ENCODE peak calls at places on chromosomes 5 and 9, in nine cellular contexts. One of them, this sample, is unnamed.

GRCh38 chr5:96177303-96177869 is 215.7 kb upstream of the ELL2 start:
- DNase-seq in iris pigment epithelial cell: peak; percentile 93
- DNase-seq in HFF-Myc: peak; percentile 50
- DNase-seq in hippocampal formation: no peak
- DNase-seq in activated CD8-positive, alpha-beta memory T cell treated with anti-CD3 and anti-CD28 coated beads, Interleukin-2, amount 50 U/mL, for 4 hours: no peak
- DNase-seq in NCI-H1092: no peak
- DNase-seq in left ventricle myocardium superior: no peak
- DNase-seq in mammary epithelial cell: peak; percentile 99
- DNase-seq in T-cell: no peak
- DNase-seq in this sample: no peak

GRCh38 chr5:175517824-175518450 is 39.6 kb downstream of the SFXN1 start:
- DNase-seq in iris pigment epithelial cell: peak; percentile 97
- DNase-seq in HFF-Myc: peak; percentile 12
- DNase-seq in hippocampal formation: no peak
- DNase-seq in activated CD8-positive, alpha-beta memory T cell treated with anti-CD3 and anti-CD28 coated beads, Interleukin-2, amount 50 U/mL, for 4 hours: peak; percentile 83
- DNase-seq in NCI-H1092: no peak
- DNase-seq in left ventricle myocardium superior: no peak
- DNase-seq in mammary epithelial cell: peak; percentile 73
- DNase-seq in T-cell: no peak
- DNase-seq in this sample: no peak

GRCh38 chr9:99059074-99059894 is 45.6 kb upstream of the TGFBR1 start:
- DNase-seq in iris pigment epithelial cell: no peak
- DNase-seq in HFF-Myc: no peak
- DNase-seq in hippocampal formation: no peak
- DNase-seq in activated CD8-positive, alpha-beta memory T cell treated with anti-CD3 and anti-CD28 coated beads, Interleukin-2, amount 50 U/mL, for 4 hours: no peak
- DNase-seq in NCI-H1092: no peak
- DNase-seq in left ventricle myocardium superior: no peak
- DNase-seq in mammary epithelial cell: no peak
- DNase-seq in T-cell: no peak
- DNase-seq in this sample: no peak

GRCh38 chr9:111094433-111095421 is 56.5 kb upstream of the LPAR1 start:
- DNase-seq in iris pigment epithelial cell: peak; percentile 80
- DNase-seq in HFF-Myc: no peak
- DNase-seq in hippocampal formation: no peak
- DNase-seq in activated CD8-positive, alpha-beta memory T cell treated with anti-CD3 and anti-CD28 coated beads, Interleukin-2, amount 50 U/mL, for 4 hours: no peak
- DNase-seq in NCI-H1092: no peak
- DNase-seq in left ventricle myocardium superior: no peak
- DNase-seq in mammary epithelial cell: peak; percentile 43
- DNase-seq in T-cell: no peak
- DNase-seq in this sample: no peak

GRCh38 chr9:126376311-126376902 is 49.8 kb downstream of the MVB12B start:
- DNase-seq in iris pigment epithelial cell: no peak
- DNase-seq in HFF-Myc: no peak
- DNase-seq in hippocampal formation: peak; percentile 90
- DNase-seq in activated CD8-positive, alpha-beta memory T cell treated with anti-CD3 and anti-CD28 coated beads, Interleukin-2, amount 50 U/mL, for 4 hours: no peak
- DNase-seq in NCI-H1092: no peak
- DNase-seq in left ventricle myocardium superior: no peak
- DNase-seq in mammary epithelial cell: no peak
- DNase-seq in T-cell: no peak
- DNase-seq in this sample: no peak

GRCh38 chr9:71910602-71911060 is 362 bp downstream of the ABHD17B start:
- DNase-seq in iris pigment epithelial cell: no peak
- DNase-seq in HFF-Myc: no peak
- DNase-seq in hippocampal formation: no peak
- DNase-seq in activated CD8-positive, alpha-beta memory T cell treated with anti-CD3 and anti-CD28 coated beads, Interleukin-2, amount 50 U/mL, for 4 hours: no peak
- DNase-seq in NCI-H1092: peak; percentile 57
- DNase-seq in left ventricle myocardium superior: no peak
- DNase-seq in mammary epithelial cell: no peak
- DNase-seq in T-cell: no peak
- DNase-seq in this sample: no peak

GRCh38 chr9:84897362-84898094 is 228.0 kb downstream of the NTRK2 start:
- DNase-seq in iris pigment epithelial cell: no peak
- DNase-seq in HFF-Myc: no peak
- DNase-seq in hippocampal formation: no peak
- DNase-seq in activated CD8-positive, alpha-beta memory T cell treated with anti-CD3 and anti-CD28 coated beads, Interleukin-2, amount 50 U/mL, for 4 hours: no peak
- DNase-seq in NCI-H1092: no peak
- DNase-seq in left ventricle myocardium superior: no peak
- DNase-seq in mammary epithelial cell: no peak
- DNase-seq in T-cell: no peak
- DNase-seq in this sample: no peak

GRCh38 chr9:122124528-122124927 is 31.4 kb upstream of the TTLL11 start:
- DNase-seq in iris pigment epithelial cell: no peak
- DNase-seq in HFF-Myc: no peak
- DNase-seq in hippocampal formation: no peak
- DNase-seq in activated CD8-positive, alpha-beta memory T cell treated with anti-CD3 and anti-CD28 coated beads, Interleukin-2, amount 50 U/mL, for 4 hours: no peak
- DNase-seq in NCI-H1092: no peak
- DNase-seq in left ventricle myocardium superior: no peak
- DNase-seq in mammary epithelial cell: no peak
- DNase-seq in T-cell: no peak
- DNase-seq in this sample: no peak

GRCh38 chr5:43037929-43038510 is 2.1 kb downstream of the ANXA2R start:
- DNase-seq in iris pigment epithelial cell: peak; percentile 85
- DNase-seq in HFF-Myc: no peak
- DNase-seq in hippocampal formation: no peak
- DNase-seq in activated CD8-positive, alpha-beta memory T cell treated with anti-CD3 and anti-CD28 coated beads, Interleukin-2, amount 50 U/mL, for 4 hours: no peak
- DNase-seq in NCI-H1092: no peak
- DNase-seq in left ventricle myocardium superior: no peak
- DNase-seq in mammary epithelial cell: peak; percentile 55
- DNase-seq in T-cell: peak; percentile 49
- DNase-seq in this sample: no peak

GRCh38 chr5:34007116-34007674 is 655 bp downstream of the AMACR start:
- DNase-seq in iris pigment epithelial cell: peak; percentile 17
- DNase-seq in HFF-Myc: no peak
- DNase-seq in hippocampal formation: peak; percentile 9
- DNase-seq in activated CD8-positive, alpha-beta memory T cell treated with anti-CD3 and anti-CD28 coated beads, Interleukin-2, amount 50 U/mL, for 4 hours: no peak
- DNase-seq in NCI-H1092: no peak
- DNase-seq in left ventricle myocardium superior: peak; percentile 31
- DNase-seq in mammary epithelial cell: no peak
- DNase-seq in T-cell: no peak
- DNase-seq in this sample: peak; percentile 50

GRCh38 chr9:96856363-96857286 is 2.3 kb upstream of the ZNF782 start:
- DNase-seq in iris pigment epithelial cell: peak; percentile 77
- DNase-seq in HFF-Myc: no peak
- DNase-seq in hippocampal formation: peak; percentile 74
- DNase-seq in activated CD8-positive, alpha-beta memory T cell treated with anti-CD3 and anti-CD28 coated beads, Interleukin-2, amount 50 U/mL, for 4 hours: peak; percentile 75
- DNase-seq in NCI-H1092: peak; percentile 26
- DNase-seq in left ventricle myocardium superior: peak; percentile 52
- DNase-seq in mammary epithelial cell: peak; percentile 67
- DNase-seq in T-cell: peak; percentile 64
- DNase-seq in this sample: peak; percentile 53

GRCh38 chr5:150560401-150561191 is 52.7 kb downstream of the NDST1 start:
- DNase-seq in iris pigment epithelial cell: peak; percentile 79
- DNase-seq in HFF-Myc: peak; percentile 85
- DNase-seq in hippocampal formation: peak; percentile 74
- DNase-seq in activated CD8-positive, alpha-beta memory T cell treated with anti-CD3 and anti-CD28 coated beads, Interleukin-2, amount 50 U/mL, for 4 hours: peak; percentile 87
- DNase-seq in NCI-H1092: peak; percentile 72
- DNase-seq in left ventricle myocardium superior: peak; percentile 61
- DNase-seq in mammary epithelial cell: peak; percentile 68
- DNase-seq in T-cell: peak; percentile 72
- DNase-seq in this sample: peak; percentile 51

GRCh38 chr9:137756045-137756744 is 121.4 kb upstream of the CACNA1B start:
- DNase-seq in iris pigment epithelial cell: no peak
- DNase-seq in HFF-Myc: no peak
- DNase-seq in hippocampal formation: no peak
- DNase-seq in activated CD8-positive, alpha-beta memory T cell treated with anti-CD3 and anti-CD28 coated beads, Interleukin-2, amount 50 U/mL, for 4 hours: no peak
- DNase-seq in NCI-H1092: no peak
- DNase-seq in left ventricle myocardium superior: no peak
- DNase-seq in mammary epithelial cell: no peak
- DNase-seq in T-cell: no peak
- DNase-seq in this sample: peak; percentile 26

GRCh38 chr9:6845881-6846280 is 88.1 kb downstream of the KDM4C start:
- DNase-seq in iris pigment epithelial cell: peak; percentile 27
- DNase-seq in HFF-Myc: no peak
- DNase-seq in hippocampal formation: no peak
- DNase-seq in activated CD8-positive, alpha-beta memory T cell treated with anti-CD3 and anti-CD28 coated beads, Interleukin-2, amount 50 U/mL, for 4 hours: no peak
- DNase-seq in NCI-H1092: no peak
- DNase-seq in left ventricle myocardium superior: no peak
- DNase-seq in mammary epithelial cell: no peak
- DNase-seq in T-cell: no peak
- DNase-seq in this sample: no peak

GRCh38 chr9:116149844-116150243 is 3.7 kb upstream of the PAPPA start:
- DNase-seq in iris pigment epithelial cell: peak; percentile 59
- DNase-seq in HFF-Myc: no peak
- DNase-seq in hippocampal formation: no peak
- DNase-seq in activated CD8-positive, alpha-beta memory T cell treated with anti-CD3 and anti-CD28 coated beads, Interleukin-2, amount 50 U/mL, for 4 hours: no peak
- DNase-seq in NCI-H1092: no peak
- DNase-seq in left ventricle myocardium superior: no peak
- DNase-seq in mammary epithelial cell: no peak
- DNase-seq in T-cell: no peak
- DNase-seq in this sample: no peak

GRCh38 chr5:160419458-160420330 is 813 bp upstream of the SLU7 start:
- DNase-seq in iris pigment epithelial cell: no peak
- DNase-seq in HFF-Myc: no peak
- DNase-seq in hippocampal formation: no peak
- DNase-seq in activated CD8-positive, alpha-beta memory T cell treated with anti-CD3 and anti-CD28 coated beads, Interleukin-2, amount 50 U/mL, for 4 hours: no peak
- DNase-seq in NCI-H1092: no peak
- DNase-seq in left ventricle myocardium superior: no peak
- DNase-seq in mammary epithelial cell: no peak
- DNase-seq in T-cell: no peak
- DNase-seq in this sample: no peak